ENCODE peak calls at places on chromosomes 6 and 20, in four cellular contexts. One of them, this sample, is unnamed.

GRCh38 chr6:29908341-29908662 is 34.0 kb upstream of the HLA-A start:
- DNase-seq in HepG2: no peak
- DNase-seq in K562: no peak
- DNase-seq in GM12878: no peak
- DNase-seq in this sample: no peak

GRCh38 chr20:35611482-35611881 is 4.1 kb upstream of the SPAG4 start:
- DNase-seq in HepG2: no peak
- DNase-seq in K562: no peak
- DNase-seq in GM12878: peak; percentile 63
- DNase-seq in this sample: no peak

GRCh38 chr6:21972516-21972915 is 324.3 kb downstream of the PRL start:
- DNase-seq in HepG2: no peak
- DNase-seq in K562: no peak
- DNase-seq in GM12878: no peak
- DNase-seq in this sample: no peak

GRCh38 chr6:6861346-6861745 is 246.4 kb upstream of the RREB1 start:
- DNase-seq in HepG2: peak; percentile 22
- DNase-seq in K562: no peak
- DNase-seq in GM12878: no peak
- DNase-seq in this sample: no peak

GRCh38 chr6:45115696-45116095 is 212.4 kb upstream of the RUNX2 start:
- DNase-seq in HepG2: no peak
- DNase-seq in K562: no peak
- DNase-seq in GM12878: no peak
- DNase-seq in this sample: no peak

GRCh38 chr6:117677553-117678131 is 2.4 kb downstream of the NUS1 start:
- DNase-seq in HepG2: no peak
- DNase-seq in K562: no peak
- DNase-seq in GM12878: no peak
- DNase-seq in this sample: no peak

GRCh38 chr6:2731281-2731909 is 19.3 kb downstream of the MYLK4 start:
- DNase-seq in HepG2: no peak
- DNase-seq in K562: no peak
- DNase-seq in GM12878: no peak
- DNase-seq in this sample: no peak

GRCh38 chr6:138307352-138307751 is 70.4 kb upstream of the SMIM28 start:
- DNase-seq in HepG2: no peak
- DNase-seq in K562: no peak
- DNase-seq in GM12878: no peak
- DNase-seq in this sample: no peak

GRCh38 chr20:44302026-44302669 is 8.9 kb downstream of the FITM2 start:
- DNase-seq in HepG2: peak; percentile 96
- DNase-seq in K562: no peak
- DNase-seq in GM12878: no peak
- DNase-seq in this sample: no peak

GRCh38 chr6:66103354-66103753 is 396.3 kb upstream of the EYS start:
- DNase-seq in HepG2: no peak
- DNase-seq in K562: no peak
- DNase-seq in GM12878: no peak
- DNase-seq in this sample: no peak

GRCh38 chr20:62453186-62453808 is 22.5 kb downstream of the GATA5 start:
- DNase-seq in HepG2: no peak
- DNase-seq in K562: no peak
- DNase-seq in GM12878: no peak
- DNase-seq in this sample: no peak

GRCh38 chr6:16700202-16700997 is 60.9 kb downstream of the ATXN1 start:
- DNase-seq in HepG2: no peak
- DNase-seq in K562: no peak
- DNase-seq in GM12878: no peak
- DNase-seq in this sample: no peak

GRCh38 chr6:109454483-109455160 is 950 bp downstream of the MICAL1 start:
- DNase-seq in HepG2: no peak
- DNase-seq in K562: no peak
- DNase-seq in GM12878: peak; percentile 48
- DNase-seq in this sample: peak; percentile 78

GRCh38 chr6:12748815-12749521 is 32.4 kb downstream of the PHACTR1 start:
- DNase-seq in HepG2: no peak
- DNase-seq in K562: no peak
- DNase-seq in GM12878: no peak
- DNase-seq in this sample: peak; percentile 87

GRCh38 chr6:123168892-123169851 is 173.1 kb downstream of the CLVS2 start:
- DNase-seq in HepG2: no peak
- DNase-seq in K562: no peak
- DNase-seq in GM12878: no peak
- DNase-seq in this sample: no peak

GRCh38 chr6:123171341-123171740 is 175.3 kb downstream of the CLVS2 start:
- DNase-seq in HepG2: no peak
- DNase-seq in K562: no peak
- DNase-seq in GM12878: no peak
- DNase-seq in this sample: no peak
- TF ChIP-seq NFIC in HepG2: no peak
- TF ChIP-seq NFIC in K562: no peak
- TF ChIP-seq NFIC in GM12878: no peak
- TF ChIP-seq NFIC in this sample: no peak

GRCh38 chr20:49729780-49730179 is 16.1 kb upstream of the B4GALT5 start:
- DNase-seq in HepG2: no peak
- DNase-seq in K562: no peak
- DNase-seq in GM12878: no peak
- DNase-seq in this sample: no peak
- TF ChIP-seq NFIC in HepG2: no peak
- TF ChIP-seq NFIC in K562: no peak
- TF ChIP-seq NFIC in GM12878: no peak
- TF ChIP-seq NFIC in this sample: no peak

GRCh38 chr6:32814145-32814544 is 2.7 kb downstream of the HLA-DOB start:
- DNase-seq in HepG2: no peak
- DNase-seq in K562: no peak
- DNase-seq in GM12878: no peak
- DNase-seq in this sample: no peak

GRCh38 chr6:32815115-32815514 is 1.7 kb downstream of the HLA-DOB start:
- DNase-seq in HepG2: no peak
- DNase-seq in K562: no peak
- DNase-seq in GM12878: no peak
- DNase-seq in this sample: no peak

GRCh38 chr6:32818867-32819266 is 2.1 kb upstream of the HLA-DOB start:
- DNase-seq in HepG2: no peak
- DNase-seq in K562: no peak
- DNase-seq in GM12878: no peak
- DNase-seq in this sample: no peak

GRCh38 chr6:32816746-32817204 is at the start of gene HLA-DOB:
- DNase-seq in HepG2: no peak
- DNase-seq in K562: no peak
- DNase-seq in GM12878: no peak
- DNase-seq in this sample: no peak

DNA sequence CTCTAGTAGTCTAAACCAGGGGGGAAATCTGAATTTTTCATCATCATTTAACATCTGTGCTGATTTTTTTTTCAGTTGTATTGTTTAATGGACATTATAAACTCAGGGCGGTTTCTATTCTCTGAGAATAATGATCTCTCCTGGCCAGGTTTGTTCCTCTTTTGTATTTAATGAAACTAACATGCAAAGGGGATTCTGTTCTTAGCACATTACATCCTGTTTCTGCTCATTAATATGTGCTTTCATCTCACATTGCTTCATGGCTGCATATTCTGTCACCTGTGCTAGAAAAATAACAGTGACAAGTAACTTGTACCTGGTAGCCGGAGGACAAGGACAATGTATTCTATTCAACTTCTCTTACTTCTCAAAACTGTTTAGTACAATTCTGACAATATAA is 806 bp downstream of the HLA-DOB start:
- DNase-seq in HepG2: no peak
- DNase-seq in K562: no peak
- DNase-seq in GM12878: peak; percentile 61
- DNase-seq in this sample: no peak
- TF ChIP-seq NFIC in HepG2: no peak
- TF ChIP-seq NFIC in K562: no peak
- TF ChIP-seq NFIC in GM12878: peak; percentile 20
- TF ChIP-seq NFIC in this sample: no peak

DNA sequence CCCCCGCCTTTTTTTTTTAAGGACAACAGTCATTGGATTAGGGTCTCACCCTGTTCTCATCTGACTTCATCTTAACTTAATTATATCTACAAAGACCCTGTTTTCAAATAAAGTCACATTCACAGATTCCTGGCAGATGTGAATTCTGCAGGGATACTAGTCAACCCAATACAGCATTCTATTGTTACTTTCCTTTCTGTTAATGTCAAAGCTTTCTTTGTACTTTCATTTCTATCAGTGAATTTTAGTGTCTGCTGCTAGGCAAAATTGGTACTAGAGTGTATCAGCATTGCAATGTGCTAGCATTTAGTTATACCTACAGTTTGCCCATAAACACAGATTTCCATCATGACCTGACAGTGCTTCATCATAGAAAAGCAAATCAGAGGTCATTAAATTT is 281.9 kb downstream of the CDKAL1 start:
- DNase-seq in HepG2: no peak
- DNase-seq in K562: no peak
- DNase-seq in GM12878: no peak
- DNase-seq in this sample: no peak
- TF ChIP-seq NFIC in HepG2: no peak
- TF ChIP-seq NFIC in K562: no peak
- TF ChIP-seq NFIC in GM12878: no peak
- TF ChIP-seq NFIC in this sample: no peak

GRCh38 chr6:82118150-82118562 is 129.4 kb downstream of the IBTK start:
- DNase-seq in HepG2: no peak
- DNase-seq in K562: no peak
- DNase-seq in GM12878: no peak
- DNase-seq in this sample: no peak
- TF ChIP-seq NFIC in HepG2: no peak
- TF ChIP-seq NFIC in K562: no peak
- TF ChIP-seq NFIC in GM12878: no peak
- TF ChIP-seq NFIC in this sample: no peak

GRCh38 chr6:70375166-70375565 is 38.1 kb upstream of the FAM135A start:
- DNase-seq in HepG2: no peak
- DNase-seq in K562: no peak
- DNase-seq in GM12878: no peak
- DNase-seq in this sample: no peak

GRCh38 chr6:70377372-70377771 is 35.9 kb upstream of the FAM135A start:
- DNase-seq in HepG2: no peak
- DNase-seq in K562: no peak
- DNase-seq in GM12878: no peak
- DNase-seq in this sample: no peak

GRCh38 chr6:70379473-70380013 is 33.8 kb upstream of the FAM135A start:
- DNase-seq in HepG2: no peak
- DNase-seq in K562: no peak
- DNase-seq in GM12878: no peak
- DNase-seq in this sample: no peak

GRCh38 chr6:70376628-70377027 is 36.7 kb upstream of the FAM135A start:
- DNase-seq in HepG2: no peak
- DNase-seq in K562: no peak
- DNase-seq in GM12878: no peak
- DNase-seq in this sample: no peak

GRCh38 chr6:70375882-70376281 is 37.4 kb upstream of the FAM135A start:
- DNase-seq in HepG2: peak; percentile 12
- DNase-seq in K562: peak; percentile 28
- DNase-seq in GM12878: no peak
- DNase-seq in this sample: no peak
- TF ChIP-seq NFIC in HepG2: no peak
- TF ChIP-seq NFIC in K562: no peak
- TF ChIP-seq NFIC in GM12878: no peak
- TF ChIP-seq NFIC in this sample: no peak

This sample was measured in SK-N-SH.